ENCODE peak calls at places on chromosomes 3 and 15, in four cellular contexts. One of them, this sample, is unnamed.

GRCh38 chr3:158434412-158435038 is 136.5 kb upstream of the MLF1 start:
- DNase-seq in glutamatergic neuron: peak; percentile 46
- DNase-seq in left ventricle myocardium inferior: no peak
- DNase-seq in AG09309: peak; percentile 23
- DNase-seq in this sample: peak; percentile 34

GRCh38 chr3:23202203-23202920 is 765 bp upstream of the UBE2E2 start:
- DNase-seq in glutamatergic neuron: peak; percentile 16
- DNase-seq in left ventricle myocardium inferior: no peak
- DNase-seq in AG09309: no peak
- DNase-seq in this sample: no peak

GRCh38 chr15:75237316-75237982 is 20.7 kb upstream of the GOLGA6C start:
- DNase-seq in glutamatergic neuron: peak; percentile 15
- DNase-seq in left ventricle myocardium inferior: peak; percentile 10
- DNase-seq in AG09309: no peak
- DNase-seq in this sample: no peak

GRCh38 chr3:50008931-50009330 is 69.0 kb downstream of the RBM6 start:
- DNase-seq in glutamatergic neuron: no peak
- DNase-seq in left ventricle myocardium inferior: no peak
- DNase-seq in AG09309: peak; percentile 7
- DNase-seq in this sample: no peak

GRCh38 chr3:180979949-180980348 is 9.6 kb downstream of the DNAJC19 start:
- DNase-seq in glutamatergic neuron: no peak
- DNase-seq in left ventricle myocardium inferior: no peak
- DNase-seq in AG09309: no peak
- DNase-seq in this sample: no peak

GRCh38 chr3:44893097-44893496 is 18.7 kb downstream of the TGM4 start:
- DNase-seq in glutamatergic neuron: no peak
- DNase-seq in left ventricle myocardium inferior: no peak
- DNase-seq in AG09309: peak; percentile 10
- DNase-seq in this sample: no peak

GRCh38 chr15:88484781-88485246 is 17.3 kb downstream of the MRPS11 start:
- DNase-seq in glutamatergic neuron: no peak
- DNase-seq in left ventricle myocardium inferior: no peak
- DNase-seq in AG09309: peak; percentile 47
- DNase-seq in this sample: peak; percentile 40

GRCh38 chr3:170584585-170585007 is 1.3 kb downstream of the SLC7A14 start:
- DNase-seq in glutamatergic neuron: peak; percentile 27
- DNase-seq in left ventricle myocardium inferior: peak; percentile 62
- DNase-seq in AG09309: no peak
- DNase-seq in this sample: peak; percentile 20

GRCh38 chr15:87207251-87207650 is 1049.3 kb downstream of the NTRK3 start:
- DNase-seq in glutamatergic neuron: no peak
- DNase-seq in left ventricle myocardium inferior: no peak
- DNase-seq in AG09309: no peak
- DNase-seq in this sample: no peak

GRCh38 chr3:111803123-111803593 is 55.9 kb upstream of the PHLDB2 start:
- DNase-seq in glutamatergic neuron: no peak
- DNase-seq in left ventricle myocardium inferior: peak; percentile 41
- DNase-seq in AG09309: peak; percentile 99
- DNase-seq in this sample: peak; percentile 90

GRCh38 chr3:14224895-14225294 is 46.3 kb downstream of the LSM3 start:
- DNase-seq in glutamatergic neuron: no peak
- DNase-seq in left ventricle myocardium inferior: no peak
- DNase-seq in AG09309: no peak
- DNase-seq in this sample: no peak

GRCh38 chr15:101193781-101194180 is 58.1 kb downstream of the CHSY1 start:
- DNase-seq in glutamatergic neuron: no peak
- DNase-seq in left ventricle myocardium inferior: no peak
- DNase-seq in AG09309: no peak
- DNase-seq in this sample: no peak

GRCh38 chr15:74776851-74777768 is 4.8 kb upstream of the CSK start:
- DNase-seq in glutamatergic neuron: no peak
- DNase-seq in left ventricle myocardium inferior: no peak
- DNase-seq in AG09309: no peak
- DNase-seq in this sample: no peak

GRCh38 chr15:40881351-40881750 is 7.3 kb upstream of the RHOV start:
- DNase-seq in glutamatergic neuron: no peak
- DNase-seq in left ventricle myocardium inferior: no peak
- DNase-seq in AG09309: no peak
- DNase-seq in this sample: no peak

GRCh38 chr15:95302206-95302605 is 1028.3 kb upstream of the NR2F2 start:
- DNase-seq in glutamatergic neuron: no peak
- DNase-seq in left ventricle myocardium inferior: no peak
- DNase-seq in AG09309: no peak
- DNase-seq in this sample: no peak

GRCh38 chr3:107962946-107963345 is 127.9 kb downstream of the CD47 start:
- DNase-seq in glutamatergic neuron: no peak
- DNase-seq in left ventricle myocardium inferior: no peak
- DNase-seq in AG09309: no peak
- DNase-seq in this sample: no peak

GRCh38 chr15:41919954-41920538 is 26.2 kb upstream of the SPTBN5 start:
- DNase-seq in glutamatergic neuron: no peak
- DNase-seq in left ventricle myocardium inferior: no peak
- DNase-seq in AG09309: no peak
- DNase-seq in this sample: no peak

GRCh38 chr3:194579091-194579606 is 54.1 kb downstream of the TMEM44 start:
- DNase-seq in glutamatergic neuron: no peak
- DNase-seq in left ventricle myocardium inferior: peak; percentile 75
- DNase-seq in AG09309: no peak
- DNase-seq in this sample: no peak

GRCh38 chr3:120791958-120792357 is 49.4 kb downstream of the GTF2E1 start:
- DNase-seq in glutamatergic neuron: no peak
- DNase-seq in left ventricle myocardium inferior: no peak
- DNase-seq in AG09309: no peak
- DNase-seq in this sample: no peak

GRCh38 chr3:153209596-153209995 is 47.6 kb downstream of the RAP2B start:
- DNase-seq in glutamatergic neuron: no peak
- DNase-seq in left ventricle myocardium inferior: peak; percentile 21
- DNase-seq in AG09309: no peak
- DNase-seq in this sample: no peak

GRCh38 chr3:55522077-55522476 is 35.0 kb upstream of the WNT5A start:
- DNase-seq in glutamatergic neuron: no peak
- DNase-seq in left ventricle myocardium inferior: no peak
- DNase-seq in AG09309: no peak
- DNase-seq in this sample: no peak

GRCh38 chr3:181278468-181279238 is 289.1 kb upstream of the DNAJC19 start:
- DNase-seq in glutamatergic neuron: no peak
- DNase-seq in left ventricle myocardium inferior: no peak
- DNase-seq in AG09309: no peak
- DNase-seq in this sample: no peak

GRCh38 chr15:29917600-29918597 is 95.6 kb upstream of the TJP1 start:
- DNase-seq in glutamatergic neuron: no peak
- DNase-seq in left ventricle myocardium inferior: no peak
- DNase-seq in AG09309: no peak
- DNase-seq in this sample: no peak

GRCh38 chr15:74808073-74808839 is 4.4 kb upstream of the LMAN1L start:
- DNase-seq in glutamatergic neuron: no peak
- DNase-seq in left ventricle myocardium inferior: no peak
- DNase-seq in AG09309: no peak
- DNase-seq in this sample: no peak

GRCh38 chr15:35519536-35520149 is 26.3 kb downstream of the DPH6 start:
- DNase-seq in glutamatergic neuron: no peak
- DNase-seq in left ventricle myocardium inferior: no peak
- DNase-seq in AG09309: no peak
- DNase-seq in this sample: no peak

GRCh38 chr3:133463441-133463860 is 63.6 kb downstream of the BFSP2 start:
- DNase-seq in glutamatergic neuron: no peak
- DNase-seq in left ventricle myocardium inferior: no peak
- DNase-seq in AG09309: no peak
- DNase-seq in this sample: no peak

GRCh38 chr3:183764854-183765731 is 60.3 kb downstream of the MAP6D1 start:
- DNase-seq in glutamatergic neuron: no peak
- DNase-seq in left ventricle myocardium inferior: no peak
- DNase-seq in AG09309: no peak
- DNase-seq in this sample: peak; percentile 23

GRCh38 chr3:58556761-58557181 is 19.8 kb upstream of the ACOX2 start:
- DNase-seq in glutamatergic neuron: peak; percentile 66
- DNase-seq in left ventricle myocardium inferior: no peak
- DNase-seq in AG09309: no peak
- DNase-seq in this sample: no peak

GRCh38 chr3:100245932-100246331 is 14.9 kb upstream of the TBC1D23 start:
- DNase-seq in glutamatergic neuron: no peak
- DNase-seq in left ventricle myocardium inferior: no peak
- DNase-seq in AG09309: no peak
- DNase-seq in this sample: no peak

GRCh38 chr15:71526061-71526460 is 284.3 kb upstream of the NR2E3 start:
- DNase-seq in glutamatergic neuron: no peak
- DNase-seq in left ventricle myocardium inferior: no peak
- DNase-seq in AG09309: peak; percentile 29
- DNase-seq in this sample: no peak

GRCh38 chr15:95875141-95875643 is 455.3 kb upstream of the NR2F2 start:
- DNase-seq in glutamatergic neuron: no peak
- DNase-seq in left ventricle myocardium inferior: no peak
- DNase-seq in AG09309: peak; percentile 51
- DNase-seq in this sample: peak; percentile 52

GRCh38 chr3:102113421-102114041 is 264.2 kb downstream of the NFKBIZ start:
- DNase-seq in glutamatergic neuron: no peak
- DNase-seq in left ventricle myocardium inferior: no peak
- DNase-seq in AG09309: no peak
- DNase-seq in this sample: no peak

GRCh38 chr3:159779883-159780282 is 208.8 kb upstream of the IL12A start:
- DNase-seq in glutamatergic neuron: no peak
- DNase-seq in left ventricle myocardium inferior: no peak
- DNase-seq in AG09309: no peak
- DNase-seq in this sample: no peak

GRCh38 chr15:34708422-34708821 is 46.4 kb downstream of the GJD2 start:
- DNase-seq in glutamatergic neuron: no peak
- DNase-seq in left ventricle myocardium inferior: no peak
- DNase-seq in AG09309: no peak
- DNase-seq in this sample: peak; percentile 27

GRCh38 chr3:39275052-39275451 is 4.8 kb downstream of the CX3CR1 start:
- DNase-seq in glutamatergic neuron: no peak
- DNase-seq in left ventricle myocardium inferior: no peak
- DNase-seq in AG09309: no peak
- DNase-seq in this sample: no peak

GRCh38 chr15:67406257-67406861 is 114.6 kb upstream of the C15orf61 start:
- DNase-seq in glutamatergic neuron: no peak
- DNase-seq in left ventricle myocardium inferior: no peak
- DNase-seq in AG09309: no peak
- DNase-seq in this sample: no peak

GRCh38 chr3:171326717-171327440 is 133.3 kb downstream of the TNIK start:
- DNase-seq in glutamatergic neuron: no peak
- DNase-seq in left ventricle myocardium inferior: no peak
- DNase-seq in AG09309: no peak
- DNase-seq in this sample: no peak

GRCh38 chr3:120741320-120741719 is 996 bp downstream of the RABL3 start:
- DNase-seq in glutamatergic neuron: no peak
- DNase-seq in left ventricle myocardium inferior: no peak
- DNase-seq in AG09309: no peak
- DNase-seq in this sample: no peak

GRCh38 chr3:68854170-68854569 is 78.2 kb downstream of the TAFA4 start:
- DNase-seq in glutamatergic neuron: no peak
- DNase-seq in left ventricle myocardium inferior: no peak
- DNase-seq in AG09309: no peak
- DNase-seq in this sample: no peak

GRCh38 chr3:8603115-8603710 is 41.4 kb downstream of the SSUH2 start:
- DNase-seq in glutamatergic neuron: no peak
- DNase-seq in left ventricle myocardium inferior: peak; percentile 51
- DNase-seq in AG09309: no peak
- DNase-seq in this sample: no peak

GRCh38 chr3:103134023-103134724 is 699.4 kb downstream of the ZPLD1 start:
- DNase-seq in glutamatergic neuron: no peak
- DNase-seq in left ventricle myocardium inferior: no peak
- DNase-seq in AG09309: no peak
- DNase-seq in this sample: no peak

GRCh38 chr3:103136621-103137020 is 701.8 kb downstream of the ZPLD1 start:
- DNase-seq in glutamatergic neuron: no peak
- DNase-seq in left ventricle myocardium inferior: no peak
- DNase-seq in AG09309: no peak
- DNase-seq in this sample: no peak

GRCh38 chr3:103137830-103138229 is 703.0 kb downstream of the ZPLD1 start:
- DNase-seq in glutamatergic neuron: no peak
- DNase-seq in left ventricle myocardium inferior: no peak
- DNase-seq in AG09309: no peak
- DNase-seq in this sample: no peak
- TF ChIP-seq CTCF in glutamatergic neuron: no peak
- TF ChIP-seq CTCF in left ventricle myocardium inferior: no peak
- TF ChIP-seq CTCF in AG09309: no peak
- TF ChIP-seq CTCF in this sample: no peak

GRCh38 chr3:4416961-4417360 is 50.1 kb downstream of the SUMF1 start:
- DNase-seq in glutamatergic neuron: peak; percentile 20
- DNase-seq in left ventricle myocardium inferior: no peak
- DNase-seq in AG09309: peak; percentile 73
- DNase-seq in this sample: no peak
- TF ChIP-seq CTCF in glutamatergic neuron: no peak
- TF ChIP-seq CTCF in left ventricle myocardium inferior: no peak
- TF ChIP-seq CTCF in AG09309: no peak
- TF ChIP-seq CTCF in this sample: no peak

GRCh38 chr3:64224826-64225606 is at the start of gene PRICKLE2:
- DNase-seq in glutamatergic neuron: peak; percentile 74
- DNase-seq in left ventricle myocardium inferior: peak; percentile 74
- DNase-seq in AG09309: peak; percentile 78
- DNase-seq in this sample: peak; percentile 81
- TF ChIP-seq CTCF in glutamatergic neuron: no peak
- TF ChIP-seq CTCF in left ventricle myocardium inferior: peak; percentile 31
- TF ChIP-seq CTCF in AG09309: peak; percentile 31
- TF ChIP-seq CTCF in this sample: peak; percentile 28

DNA sequence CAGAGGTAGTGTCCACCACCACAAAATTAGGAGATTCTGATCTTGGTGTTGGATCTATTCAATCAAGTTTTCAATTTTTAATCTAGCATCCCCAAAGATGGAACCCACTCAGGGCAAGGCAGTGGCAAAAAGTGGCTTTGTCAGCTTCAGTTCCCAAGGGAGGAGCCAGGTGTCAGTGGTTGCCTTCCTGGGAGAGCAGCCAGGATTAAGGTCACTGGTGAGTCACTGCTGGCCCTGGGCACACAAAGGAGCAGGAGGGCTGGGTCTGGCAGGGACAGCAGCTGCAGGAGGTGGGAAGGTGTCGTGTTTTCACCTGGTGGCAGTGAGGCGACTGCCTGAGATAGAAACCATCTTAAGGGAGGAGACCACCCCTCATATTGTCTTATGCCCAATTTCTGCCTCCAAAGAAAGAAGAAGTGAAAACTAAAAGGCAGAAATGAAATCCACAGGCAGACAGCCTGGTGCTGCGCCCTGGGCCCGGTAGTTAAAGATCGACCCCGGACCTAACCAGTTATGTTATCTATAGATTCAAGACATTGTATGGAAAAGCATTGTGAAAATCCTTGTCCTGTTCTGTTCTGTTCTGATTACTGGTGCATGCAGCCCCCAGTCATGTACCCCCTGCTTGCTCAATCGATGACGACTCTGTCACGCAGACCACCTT is 5.9 kb upstream of the KLHL25 start:
- DNase-seq in glutamatergic neuron: no peak
- DNase-seq in left ventricle myocardium inferior: peak; percentile 59
- DNase-seq in AG09309: peak; percentile 11
- DNase-seq in this sample: no peak
- TF ChIP-seq CTCF in glutamatergic neuron: no peak
- TF ChIP-seq CTCF in left ventricle myocardium inferior: peak; percentile 54
- TF ChIP-seq CTCF in AG09309: peak; percentile 11
- TF ChIP-seq CTCF in this sample: no peak